ENCODE peak calls at places on chromosomes 5 and 9, in seven cellular contexts. A is sigmoid colon, Y is suprapubic skin, N is endothelial cell of umbilical vein, W is HepG2, T is K562, V is GM23338. Z is an unnamed sample.
A peak's percentile ranks its signal among the peaks of the same experiment; 100 is the strongest.

GRCh38 chr9:126219166-126219565 is 107.5 kb upstream of the MVB12B start:
- DNase-seq in A (no peak), Y (no peak), N (no peak), W (peak; percentile 5), T (no peak), V (no peak), Z (no peak)

GRCh38 chr5:34676409-34676808 is 20.3 kb downstream of the RAI14 start:
- DNase-seq in A (no peak), Y (no peak), N (no peak), W (no peak), T (no peak), V (no peak), Z (no peak)

GRCh38 chr9:121852646-121853616 is 201.5 kb downstream of the DAB2IP start:
- DNase-seq in A (peak; percentile 81), Y (peak; percentile 75), N (no peak), W (no peak), T (no peak), V (no peak), Z (no peak)

GRCh38 chr5:122126177-122126701 is 3.1 kb upstream of the ZNF474 start:
- DNase-seq in A (no peak), Y (no peak), N (no peak), W (no peak), T (peak; percentile 41), V (peak; percentile 13), Z (no peak)

GRCh38 chr5:58201922-58202648 is 257.8 kb downstream of the PLK2 start:
- DNase-seq in A (no peak), Y (no peak), N (no peak), W (no peak), T (no peak), V (no peak), Z (no peak)

GRCh38 chr5:5929231-5929630 is 449.1 kb downstream of the MED10 start:
- DNase-seq in A (no peak), Y (no peak), N (no peak), W (no peak), T (no peak), V (no peak), Z (no peak)

GRCh38 chr9:112355305-112355953 is 22.0 kb upstream of the PTBP3 start:
- DNase-seq in A (no peak), Y (no peak), N (no peak), W (no peak), T (no peak), V (no peak), Z (no peak)

GRCh38 chr9:128358861-128359260 is 12.3 kb upstream of the URM1 start:
- DNase-seq in A (no peak), Y (no peak), N (no peak), W (no peak), T (no peak), V (no peak), Z (no peak)

GRCh38 chr5:14748180-14748900 is 83.8 kb downstream of the OTULIN start:
- DNase-seq in A (no peak), Y (no peak), N (no peak), W (no peak), T (no peak), V (no peak), Z (no peak)

GRCh38 chr9:13674926-13675637 is 395.6 kb upstream of the MPDZ start:
- DNase-seq in A (no peak), Y (no peak), N (no peak), W (no peak), T (no peak), V (no peak), Z (no peak)

GRCh38 chr5:10301266-10301665 is 6.4 kb downstream of the CMBL start:
- DNase-seq in A (no peak), Y (no peak), N (no peak), W (no peak), T (peak; percentile 64), V (no peak), Z (no peak)

GRCh38 chr5:106843812-106844416 is 826.8 kb downstream of the EFNA5 start:
- DNase-seq in A (no peak), Y (no peak), N (peak; percentile 26), W (no peak), T (no peak), V (peak; percentile 60), Z (no peak)

GRCh38 chr9:34157308-34157707 is 21.5 kb upstream of the UBAP1 start:
- DNase-seq in A (no peak), Y (no peak), N (no peak), W (no peak), T (no peak), V (no peak), Z (no peak)

GRCh38 chr9:131516274-131516565 is 13.5 kb downstream of the POMT1 start:
- DNase-seq in A (no peak), Y (no peak), N (no peak), W (no peak), T (no peak), V (no peak), Z (no peak)

GRCh38 chr5:172059661-172060100 is 53.2 kb upstream of the FBXW11 start:
- DNase-seq in A (no peak), Y (no peak), N (peak; percentile 35), W (peak; percentile 19), T (peak; percentile 51), V (peak; percentile 78), Z (no peak)

GRCh38 chr9:33465596-33466564 is 7.8 kb downstream of the NOL6 start:
- DNase-seq in A (no peak), Y (peak; percentile 58), N (no peak), W (no peak), T (peak; percentile 5), V (no peak), Z (no peak)

GRCh38 chr9:72402744-72403143 is 37.7 kb upstream of the ZFAND5 start:
- DNase-seq in A (no peak), Y (no peak), N (no peak), W (no peak), T (no peak), V (no peak), Z (no peak)

GRCh38 chr5:99060306-99061261 is 131.8 kb upstream of the CHD1 start:
- DNase-seq in A (peak; percentile 77), Y (peak; percentile 83), N (peak; percentile 77), W (peak; percentile 46), T (peak; percentile 72), V (peak; percentile 80), Z (peak; percentile 87)

GRCh38 chr5:103461223-103461622 is 101.4 kb downstream of the NUDT12 start:
- DNase-seq in A (no peak), Y (no peak), N (no peak), W (no peak), T (no peak), V (no peak), Z (no peak)

GRCh38 chr9:90841213-90841612 is 39.6 kb downstream of the SYK start:
- DNase-seq in A (no peak), Y (no peak), N (no peak), W (no peak), T (no peak), V (no peak), Z (no peak)
- H3K36me3 ChIP-seq in A (no peaks in the 10 kb centered on the region), Y (peaks cover 17% of the 10 kb centered on the region), N (no peaks in the 10 kb centered on the region), W (no peaks in the 10 kb centered on the region), T (peaks cover 16% of the 10 kb centered on the region), V (no peaks in the 10 kb centered on the region), Z (peaks cover 11% of the 10 kb centered on the region)

DNA sequence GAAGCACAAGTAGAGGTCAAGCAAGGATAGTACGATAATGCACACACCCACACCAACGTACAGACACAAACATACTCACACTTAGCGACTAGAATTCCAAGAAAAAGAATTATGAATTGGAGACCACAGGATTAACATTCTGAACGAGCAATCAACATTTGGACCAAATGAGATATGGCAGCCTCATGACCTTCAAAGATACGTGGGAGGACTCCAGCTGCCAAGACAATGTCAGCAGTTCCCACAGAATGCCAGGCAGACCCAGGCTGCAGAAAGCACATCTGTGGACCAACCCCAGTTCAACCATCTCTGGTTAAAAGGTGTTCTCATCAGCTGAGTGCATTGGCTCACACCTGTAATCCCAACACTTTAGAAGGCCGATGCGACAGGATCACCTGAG is 187.6 kb upstream of the GRAMD2B start:
- DNase-seq in A (no peak), Y (no peak), N (no peak), W (no peak), T (no peak), V (no peak), Z (no peak)
- H3K27ac ChIP-seq in A (no peak overlapping the region), Y (no peak overlapping the region), N (no peak overlapping the region), W (no peak overlapping the region), T (no peak overlapping the region), V (no peak overlapping the region), Z (no peak overlapping the region)

GRCh38 chr9:113464672-113465271 is 1.2 kb downstream of the RGS3 start:
- DNase-seq in A (peak; percentile 24), Y (no peak), N (no peak), W (no peak), T (no peak), V (no peak), Z (no peak)

GRCh38 chr9:113461943-113462342 is 1.6 kb upstream of the RGS3 start:
- DNase-seq in A (peak; percentile 29), Y (no peak), N (no peak), W (no peak), T (no peak), V (no peak), Z (no peak)

GRCh38 chr9:113462781-113463286 is 693 bp upstream of the RGS3 start:
- DNase-seq in A (peak; percentile 61), Y (no peak), N (no peak), W (no peak), T (no peak), V (no peak), Z (no peak)

GRCh38 chr9:113464286-113464660 is 746 bp downstream of the RGS3 start:
- DNase-seq in A (peak; percentile 13), Y (no peak), N (no peak), W (no peak), T (no peak), V (no peak), Z (no peak)

GRCh38 chr9:113463418-113464285 is at the start of gene RGS3:
- DNase-seq in A (peak; percentile 84), Y (no peak), N (peak; percentile 48), W (peak; percentile 66), T (peak; percentile 48), V (peak; percentile 96), Z (peak; percentile 84)
- TF ChIP-seq POLR2AphosphoS5 in A (peak; percentile 73), Y (no peak), N (no peak), W (peak; percentile 62), T (no peak), V (peak; percentile 53), Z (peak; percentile 48)

GRCh38 chr9:136927343-136928261 is 16.9 kb downstream of the FBXW5 start:
- DNase-seq in A (no peak), Y (no peak), N (no peak), W (no peak), T (no peak), V (no peak), Z (no peak)

GRCh38 chr9:136926154-136926704 is 18.3 kb downstream of the FBXW5 start:
- DNase-seq in A (no peak), Y (no peak), N (no peak), W (no peak), T (no peak), V (no peak), Z (no peak)

GRCh38 chr9:136925414-136926153 is 19.0 kb downstream of the FBXW5 start:
- DNase-seq in A (no peak), Y (no peak), N (no peak), W (no peak), T (no peak), V (no peak), Z (no peak)

GRCh38 chr9:136928591-136928990 is 15.9 kb downstream of the FBXW5 start:
- DNase-seq in A (no peak), Y (no peak), N (no peak), W (no peak), T (no peak), V (no peak), Z (no peak)

DNA sequence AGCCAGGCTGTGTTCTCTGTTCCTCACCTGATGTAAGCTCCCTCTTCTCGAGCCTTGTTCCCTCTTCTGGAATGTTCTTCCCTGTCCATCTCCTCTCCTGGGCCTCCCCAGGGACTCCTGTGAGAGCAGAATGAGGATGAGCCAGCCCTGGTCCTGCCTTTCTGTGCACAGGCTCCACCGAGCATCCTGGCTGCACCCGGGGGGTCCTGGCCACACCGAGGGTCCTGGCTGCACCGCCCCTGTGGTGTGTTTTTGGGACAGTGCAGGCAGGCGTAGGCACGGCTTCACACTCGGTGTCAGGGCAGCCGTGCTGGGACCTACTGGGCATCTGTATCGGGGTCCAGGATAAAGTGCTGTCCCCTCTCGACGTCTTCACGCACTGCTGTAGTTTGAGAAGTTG is 17.8 kb downstream of the FBXW5 start:
- DNase-seq in A (no peak), Y (no peak), N (no peak), W (no peak), T (no peak), V (no peak), Z (no peak)
- H3K36me3 ChIP-seq in A (peaks cover 9% of the 10 kb centered on the region), Y (peaks cover 43% of the 10 kb centered on the region), N (no peaks in the 10 kb centered on the region), W (peaks cover 28% of the 10 kb centered on the region), T (peaks cover 75% of the 10 kb centered on the region), V (peaks cover 3% of the 10 kb centered on the region), Z (peaks cover 58% of the 10 kb centered on the region)

Z was measured in stomach.